ENCODE peak calls at places on chromosome 12, in six cellular contexts. One of them, this sample, is unnamed. For H3K4me1, the result is how much of the 10 kb centered on the place peaks cover.

GRCh38 chr12:30529489-30530269 is 166.0 kb downstream of the IPO8 start:
- DNase-seq in left ventricle myocardium inferior: no peak
- DNase-seq in tibial nerve: no peak
- DNase-seq in ovary: no peak
- DNase-seq in tibial artery: no peak
- DNase-seq in right atrium auricular region: no peak
- DNase-seq in this sample: no peak

GRCh38 chr12:62537544-62537943 is 70.9 kb downstream of the MON2 start:
- DNase-seq in left ventricle myocardium inferior: no peak
- DNase-seq in tibial nerve: no peak
- DNase-seq in ovary: peak
- DNase-seq in tibial artery: peak
- DNase-seq in right atrium auricular region: no peak
- DNase-seq in this sample: no peak

GRCh38 chr12:132477703-132478432 is 12.1 kb upstream of the FBRSL1 start:
- DNase-seq in left ventricle myocardium inferior: no peak
- DNase-seq in tibial nerve: no peak
- DNase-seq in ovary: no peak
- DNase-seq in tibial artery: no peak
- DNase-seq in right atrium auricular region: no peak
- DNase-seq in this sample: no peak

GRCh38 chr12:114698566-114699163 is 14.7 kb upstream of the TBX3 start:
- DNase-seq in left ventricle myocardium inferior: no peak
- DNase-seq in tibial nerve: no peak
- DNase-seq in ovary: no peak
- DNase-seq in tibial artery: no peak
- DNase-seq in right atrium auricular region: no peak
- DNase-seq in this sample: no peak

GRCh38 chr12:127162902-127163301 is 1104.1 kb upstream of the TMEM132C start:
- DNase-seq in left ventricle myocardium inferior: no peak
- DNase-seq in tibial nerve: no peak
- DNase-seq in ovary: no peak
- DNase-seq in tibial artery: no peak
- DNase-seq in right atrium auricular region: no peak
- DNase-seq in this sample: no peak

GRCh38 chr12:51904951-51905471 is 2.3 kb upstream of the ACVRL1 start:
- DNase-seq in left ventricle myocardium inferior: no peak
- DNase-seq in tibial nerve: no peak
- DNase-seq in ovary: no peak
- DNase-seq in tibial artery: peak
- DNase-seq in right atrium auricular region: no peak
- DNase-seq in this sample: no peak

GRCh38 chr12:3255071-3255470 is 177.9 kb downstream of the TSPAN9 start:
- DNase-seq in left ventricle myocardium inferior: peak
- DNase-seq in tibial nerve: no peak
- DNase-seq in ovary: no peak
- DNase-seq in tibial artery: peak
- DNase-seq in right atrium auricular region: no peak
- DNase-seq in this sample: no peak

GRCh38 chr12:103105971-103106597 is 148.6 kb downstream of the ASCL1 start:
- DNase-seq in left ventricle myocardium inferior: no peak
- DNase-seq in tibial nerve: no peak
- DNase-seq in ovary: no peak
- DNase-seq in tibial artery: no peak
- DNase-seq in right atrium auricular region: no peak
- DNase-seq in this sample: no peak

GRCh38 chr12:128753438-128753837 is 70.3 kb downstream of the SLC15A4 start:
- DNase-seq in left ventricle myocardium inferior: no peak
- DNase-seq in tibial nerve: no peak
- DNase-seq in ovary: no peak
- DNase-seq in tibial artery: no peak
- DNase-seq in right atrium auricular region: no peak
- DNase-seq in this sample: no peak

GRCh38 chr12:47687636-47688035 is 18.2 kb downstream of the RPAP3 start:
- DNase-seq in left ventricle myocardium inferior: no peak
- DNase-seq in tibial nerve: no peak
- DNase-seq in ovary: no peak
- DNase-seq in tibial artery: no peak
- DNase-seq in right atrium auricular region: no peak
- DNase-seq in this sample: no peak

GRCh38 chr12:21073822-21074460 is 57.1 kb upstream of the SLCO1B1 start:
- DNase-seq in left ventricle myocardium inferior: no peak
- DNase-seq in tibial nerve: no peak
- DNase-seq in ovary: no peak
- DNase-seq in tibial artery: no peak
- DNase-seq in right atrium auricular region: no peak
- DNase-seq in this sample: no peak

GRCh38 chr12:89454080-89454848 is 70.3 kb downstream of the GALNT4 start:
- DNase-seq in left ventricle myocardium inferior: no peak
- DNase-seq in tibial nerve: no peak
- DNase-seq in ovary: no peak
- DNase-seq in tibial artery: no peak
- DNase-seq in right atrium auricular region: no peak
- DNase-seq in this sample: no peak

GRCh38 chr12:105713901-105714300 is 383.4 kb downstream of the C12orf75 start:
- DNase-seq in left ventricle myocardium inferior: no peak
- DNase-seq in tibial nerve: no peak
- DNase-seq in ovary: no peak
- DNase-seq in tibial artery: no peak
- DNase-seq in right atrium auricular region: no peak
- DNase-seq in this sample: no peak

GRCh38 chr12:88571543-88571942 is 8.7 kb downstream of the KITLG start:
- DNase-seq in left ventricle myocardium inferior: no peak
- DNase-seq in tibial nerve: no peak
- DNase-seq in ovary: no peak
- DNase-seq in tibial artery: no peak
- DNase-seq in right atrium auricular region: no peak
- DNase-seq in this sample: no peak

GRCh38 chr12:57242691-57243454 is 8.1 kb downstream of the STAC3 start:
- DNase-seq in left ventricle myocardium inferior: no peak
- DNase-seq in tibial nerve: no peak
- DNase-seq in ovary: no peak
- DNase-seq in tibial artery: peak
- DNase-seq in right atrium auricular region: no peak
- DNase-seq in this sample: no peak

GRCh38 chr12:109863961-109864712 is 16.2 kb downstream of the GLTP start:
- DNase-seq in left ventricle myocardium inferior: no peak
- DNase-seq in tibial nerve: no peak
- DNase-seq in ovary: no peak
- DNase-seq in tibial artery: no peak
- DNase-seq in right atrium auricular region: no peak
- DNase-seq in this sample: peak

GRCh38 chr12:110676171-110676570 is 12.7 kb downstream of the HVCN1 start:
- DNase-seq in left ventricle myocardium inferior: no peak
- DNase-seq in tibial nerve: no peak
- DNase-seq in ovary: no peak
- DNase-seq in tibial artery: no peak
- DNase-seq in right atrium auricular region: no peak
- DNase-seq in this sample: no peak

GRCh38 chr12:73240110-73240509 is 967.9 kb downstream of the TRHDE start:
- DNase-seq in left ventricle myocardium inferior: no peak
- DNase-seq in tibial nerve: no peak
- DNase-seq in ovary: no peak
- DNase-seq in tibial artery: no peak
- DNase-seq in right atrium auricular region: no peak
- DNase-seq in this sample: no peak

GRCh38 chr12:48894271-48894670 is 28.6 kb upstream of the RND1 start:
- DNase-seq in left ventricle myocardium inferior: no peak
- DNase-seq in tibial nerve: no peak
- DNase-seq in ovary: no peak
- DNase-seq in tibial artery: no peak
- DNase-seq in right atrium auricular region: no peak
- DNase-seq in this sample: no peak

GRCh38 chr12:82818276-82819035 is 131.8 kb downstream of the TMTC2 start:
- DNase-seq in left ventricle myocardium inferior: no peak
- DNase-seq in tibial nerve: no peak
- DNase-seq in ovary: no peak
- DNase-seq in tibial artery: no peak
- DNase-seq in right atrium auricular region: no peak
- DNase-seq in this sample: no peak

GRCh38 chr12:101501410-101502045 is 26.4 kb downstream of the SPIC start:
- DNase-seq in left ventricle myocardium inferior: no peak
- DNase-seq in tibial nerve: no peak
- DNase-seq in ovary: no peak
- DNase-seq in tibial artery: no peak
- DNase-seq in right atrium auricular region: no peak
- DNase-seq in this sample: no peak

GRCh38 chr12:40499856-40500255 is 192.4 kb upstream of the CNTN1 start:
- DNase-seq in left ventricle myocardium inferior: no peak
- DNase-seq in tibial nerve: no peak
- DNase-seq in ovary: no peak
- DNase-seq in tibial artery: no peak
- DNase-seq in right atrium auricular region: no peak
- DNase-seq in this sample: no peak

GRCh38 chr12:54009171-54010052 is 627 bp downstream of the HOXC8 start:
- DNase-seq in left ventricle myocardium inferior: no peak
- DNase-seq in tibial nerve: no peak
- DNase-seq in ovary: peak
- DNase-seq in tibial artery: no peak
- DNase-seq in right atrium auricular region: no peak
- DNase-seq in this sample: no peak

GRCh38 chr12:54012631-54013398 is 4.0 kb downstream of the HOXC8 start:
- DNase-seq in left ventricle myocardium inferior: no peak
- DNase-seq in tibial nerve: no peak
- DNase-seq in ovary: no peak
- DNase-seq in tibial artery: no peak
- DNase-seq in right atrium auricular region: no peak
- DNase-seq in this sample: no peak

GRCh38 chr12:54010972-54011664 is 2.3 kb downstream of the HOXC8 start:
- DNase-seq in left ventricle myocardium inferior: no peak
- DNase-seq in tibial nerve: no peak
- DNase-seq in ovary: no peak
- DNase-seq in tibial artery: no peak
- DNase-seq in right atrium auricular region: no peak
- DNase-seq in this sample: no peak

GRCh38 chr12:54010053-54010971 is 1.5 kb downstream of the HOXC8 start:
- DNase-seq in left ventricle myocardium inferior: no peak
- DNase-seq in tibial nerve: no peak
- DNase-seq in ovary: no peak
- DNase-seq in tibial artery: no peak
- DNase-seq in right atrium auricular region: no peak
- DNase-seq in this sample: no peak

GRCh38 chr12:54011665-54012532 is 3.1 kb downstream of the HOXC8 start:
- DNase-seq in left ventricle myocardium inferior: no peak
- DNase-seq in tibial nerve: no peak
- DNase-seq in ovary: no peak
- DNase-seq in tibial artery: no peak
- DNase-seq in right atrium auricular region: no peak
- DNase-seq in this sample: no peak
- H3K4me1 ChIP-seq in left ventricle myocardium inferior: under half
- H3K4me1 ChIP-seq in tibial nerve: under half
- H3K4me1 ChIP-seq in ovary: under half
- H3K4me1 ChIP-seq in tibial artery: under half
- H3K4me1 ChIP-seq in right atrium auricular region: under half
- H3K4me1 ChIP-seq in this sample: under half

GRCh38 chr12:12881495-12881894 is 9.9 kb upstream of the GPRC5A start:
- DNase-seq in left ventricle myocardium inferior: no peak
- DNase-seq in tibial nerve: no peak
- DNase-seq in ovary: no peak
- DNase-seq in tibial artery: no peak
- DNase-seq in right atrium auricular region: no peak
- DNase-seq in this sample: no peak
- H3K4me3 ChIP-seq in left ventricle myocardium inferior: no peak
- H3K4me3 ChIP-seq in tibial nerve: no peak
- H3K4me3 ChIP-seq in ovary: no peak
- H3K4me3 ChIP-seq in tibial artery: no peak
- H3K4me3 ChIP-seq in right atrium auricular region: no peak
- H3K4me3 ChIP-seq in this sample: no peak

DNA sequence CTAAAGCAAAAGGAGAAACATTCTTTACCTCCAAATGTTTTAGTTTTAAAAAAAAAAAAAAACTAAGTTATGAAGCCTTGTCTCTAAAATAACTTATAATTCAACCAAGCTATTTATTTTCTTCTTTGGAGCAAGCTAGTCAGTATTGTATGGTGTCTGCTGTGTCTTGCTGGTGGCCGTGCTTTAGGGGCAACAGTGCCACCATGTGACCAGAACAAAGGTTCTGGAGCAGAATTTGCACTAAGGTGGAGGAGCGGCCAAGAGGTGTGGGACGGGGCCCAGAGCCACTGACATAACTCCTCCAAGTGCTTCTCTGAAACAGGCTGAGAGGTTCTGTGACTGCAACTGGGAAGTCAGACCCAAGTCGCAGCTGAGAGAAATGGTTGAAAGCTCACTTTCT is 4.5 kb downstream of the FICD start:
- DNase-seq in left ventricle myocardium inferior: no peak
- DNase-seq in tibial nerve: no peak
- DNase-seq in ovary: no peak
- DNase-seq in tibial artery: no peak
- DNase-seq in right atrium auricular region: no peak
- DNase-seq in this sample: no peak
- TF ChIP-seq CTCF in left ventricle myocardium inferior: no peak
- TF ChIP-seq CTCF in tibial nerve: no peak
- TF ChIP-seq CTCF in ovary: no peak
- TF ChIP-seq CTCF in tibial artery: no peak
- TF ChIP-seq CTCF in right atrium auricular region: no peak
- TF ChIP-seq CTCF in this sample: no peak

GRCh38 chr12:104600790-104601739 is 144.3 kb downstream of the CHST11 start:
- DNase-seq in left ventricle myocardium inferior: no peak
- DNase-seq in tibial nerve: no peak
- DNase-seq in ovary: no peak
- DNase-seq in tibial artery: no peak
- DNase-seq in right atrium auricular region: no peak
- DNase-seq in this sample: no peak
- H3K4me1 ChIP-seq in left ventricle myocardium inferior: half or more
- H3K4me1 ChIP-seq in tibial nerve: under half
- H3K4me1 ChIP-seq in ovary: under half
- H3K4me1 ChIP-seq in tibial artery: under half
- H3K4me1 ChIP-seq in right atrium auricular region: half or more
- H3K4me1 ChIP-seq in this sample: under half